ENCODE peak calls at places on chromosome 3, in six cellular contexts. One of them, this sample, is unnamed.

GRCh38 chr3:159771865-159772611 is 216.6 kb upstream of the IL12A start:
- DNase-seq in HepG2: no peak
- DNase-seq in A549: no peak
- DNase-seq in K562: no peak
- DNase-seq in endothelial cell of umbilical vein: no peak
- DNase-seq in GM12878: no peak
- DNase-seq in this sample: no peak

GRCh38 chr3:141894524-141895176 is 18.2 kb downstream of the ATP1B3 start:
- DNase-seq in HepG2: peak; percentile 57
- DNase-seq in A549: peak; percentile 56
- DNase-seq in K562: no peak
- DNase-seq in endothelial cell of umbilical vein: peak; percentile 39
- DNase-seq in GM12878: no peak
- DNase-seq in this sample: peak; percentile 78

GRCh38 chr3:9730747-9731205 is 759 bp upstream of the BRPF1 start:
- DNase-seq in HepG2: no peak
- DNase-seq in A549: no peak
- DNase-seq in K562: no peak
- DNase-seq in endothelial cell of umbilical vein: no peak
- DNase-seq in GM12878: no peak
- DNase-seq in this sample: peak; percentile 49

GRCh38 chr3:130692455-130692854 is 54.2 kb downstream of the PIK3R4 start:
- DNase-seq in HepG2: no peak
- DNase-seq in A549: no peak
- DNase-seq in K562: no peak
- DNase-seq in endothelial cell of umbilical vein: peak; percentile 94
- DNase-seq in GM12878: no peak
- DNase-seq in this sample: no peak

GRCh38 chr3:156551261-156551660 is 3.7 kb downstream of the SSR3 start:
- DNase-seq in HepG2: no peak
- DNase-seq in A549: no peak
- DNase-seq in K562: no peak
- DNase-seq in endothelial cell of umbilical vein: no peak
- DNase-seq in GM12878: no peak
- DNase-seq in this sample: no peak

GRCh38 chr3:149970716-149971402 is at the start of gene PFN2:
- DNase-seq in HepG2: peak; percentile 47
- DNase-seq in A549: peak; percentile 91
- DNase-seq in K562: peak; percentile 75
- DNase-seq in endothelial cell of umbilical vein: peak; percentile 74
- DNase-seq in GM12878: no peak
- DNase-seq in this sample: peak; percentile 40

GRCh38 chr3:17162116-17162515 is 277.4 kb downstream of the PLCL2 start:
- DNase-seq in HepG2: no peak
- DNase-seq in A549: no peak
- DNase-seq in K562: no peak
- DNase-seq in endothelial cell of umbilical vein: no peak
- DNase-seq in GM12878: no peak
- DNase-seq in this sample: no peak

GRCh38 chr3:189049458-189050231 is 122.1 kb upstream of the TPRG1 start:
- DNase-seq in HepG2: no peak
- DNase-seq in A549: no peak
- DNase-seq in K562: no peak
- DNase-seq in endothelial cell of umbilical vein: no peak
- DNase-seq in GM12878: no peak
- DNase-seq in this sample: no peak

GRCh38 chr3:65672876-65673815 is 365.6 kb downstream of the MAGI1 start:
- DNase-seq in HepG2: peak; percentile 25
- DNase-seq in A549: peak; percentile 56
- DNase-seq in K562: peak; percentile 50
- DNase-seq in endothelial cell of umbilical vein: peak; percentile 50
- DNase-seq in GM12878: no peak
- DNase-seq in this sample: peak; percentile 52

GRCh38 chr3:178181085-178181484 is 355.2 kb upstream of the KCNMB2 start:
- DNase-seq in HepG2: no peak
- DNase-seq in A549: no peak
- DNase-seq in K562: no peak
- DNase-seq in endothelial cell of umbilical vein: no peak
- DNase-seq in GM12878: no peak
- DNase-seq in this sample: no peak

GRCh38 chr3:12798559-12799179 is 2.2 kb downstream of the CAND2 start:
- DNase-seq in HepG2: no peak
- DNase-seq in A549: no peak
- DNase-seq in K562: no peak
- DNase-seq in endothelial cell of umbilical vein: no peak
- DNase-seq in GM12878: no peak
- DNase-seq in this sample: no peak

GRCh38 chr3:126202281-126203079 is 22.1 kb upstream of the ALDH1L1 start:
- DNase-seq in HepG2: no peak
- DNase-seq in A549: no peak
- DNase-seq in K562: no peak
- DNase-seq in endothelial cell of umbilical vein: no peak
- DNase-seq in GM12878: no peak
- DNase-seq in this sample: no peak

GRCh38 chr3:77460326-77460725 is 420.4 kb downstream of the ROBO2 start:
- DNase-seq in HepG2: no peak
- DNase-seq in A549: no peak
- DNase-seq in K562: no peak
- DNase-seq in endothelial cell of umbilical vein: no peak
- DNase-seq in GM12878: no peak
- DNase-seq in this sample: no peak

GRCh38 chr3:192082733-192083660 is 622.0 kb downstream of the PYDC2 start:
- DNase-seq in HepG2: no peak
- DNase-seq in A549: no peak
- DNase-seq in K562: no peak
- DNase-seq in endothelial cell of umbilical vein: no peak
- DNase-seq in GM12878: peak; percentile 23
- DNase-seq in this sample: no peak

GRCh38 chr3:24365168-24365567 is 129.5 kb downstream of the THRB start:
- DNase-seq in HepG2: peak; percentile 90
- DNase-seq in A549: peak; percentile 84
- DNase-seq in K562: no peak
- DNase-seq in endothelial cell of umbilical vein: peak; percentile 97
- DNase-seq in GM12878: no peak
- DNase-seq in this sample: peak; percentile 31

GRCh38 chr3:39414421-39414907 is 7.9 kb downstream of the RPSA start:
- DNase-seq in HepG2: no peak
- DNase-seq in A549: peak; percentile 22
- DNase-seq in K562: no peak
- DNase-seq in endothelial cell of umbilical vein: no peak
- DNase-seq in GM12878: no peak
- DNase-seq in this sample: peak; percentile 40

GRCh38 chr3:11734-12133 is 184.8 kb upstream of the CHL1 start:
- DNase-seq in HepG2: no peak
- DNase-seq in A549: peak; percentile 45
- DNase-seq in K562: no peak
- DNase-seq in endothelial cell of umbilical vein: no peak
- DNase-seq in GM12878: no peak
- DNase-seq in this sample: no peak

GRCh38 chr3:52047295-52047960 is 8.9 kb downstream of the DUSP7 start:
- DNase-seq in HepG2: no peak
- DNase-seq in A549: no peak
- DNase-seq in K562: no peak
- DNase-seq in endothelial cell of umbilical vein: peak; percentile 33
- DNase-seq in GM12878: no peak
- DNase-seq in this sample: no peak

GRCh38 chr3:125683067-125683844 is 88.0 kb upstream of the OSBPL11 start:
- DNase-seq in HepG2: no peak
- DNase-seq in A549: no peak
- DNase-seq in K562: no peak
- DNase-seq in endothelial cell of umbilical vein: no peak
- DNase-seq in GM12878: no peak
- DNase-seq in this sample: no peak

GRCh38 chr3:185823280-185824044 is 1.4 kb downstream of the IGF2BP2 start:
- DNase-seq in HepG2: no peak
- DNase-seq in A549: no peak
- DNase-seq in K562: peak; percentile 62
- DNase-seq in endothelial cell of umbilical vein: peak; percentile 51
- DNase-seq in GM12878: no peak
- DNase-seq in this sample: peak; percentile 58

GRCh38 chr3:41431386-41431785 is 232.1 kb downstream of the CTNNB1 start:
- DNase-seq in HepG2: no peak
- DNase-seq in A549: no peak
- DNase-seq in K562: no peak
- DNase-seq in endothelial cell of umbilical vein: no peak
- DNase-seq in GM12878: no peak
- DNase-seq in this sample: no peak

GRCh38 chr3:64600246-64600645 is 87.6 kb downstream of the ADAMTS9 start:
- DNase-seq in HepG2: no peak
- DNase-seq in A549: no peak
- DNase-seq in K562: no peak
- DNase-seq in endothelial cell of umbilical vein: no peak
- DNase-seq in GM12878: no peak
- DNase-seq in this sample: no peak

GRCh38 chr3:98893740-98894139 is 7.8 kb downstream of the DCBLD2 start:
- DNase-seq in HepG2: no peak
- DNase-seq in A549: no peak
- DNase-seq in K562: no peak
- DNase-seq in endothelial cell of umbilical vein: no peak
- DNase-seq in GM12878: no peak
- DNase-seq in this sample: no peak
- TF ChIP-seq MYC in HepG2: no peak
- TF ChIP-seq MYC in A549: no peak
- TF ChIP-seq MYC in K562: no peak
- TF ChIP-seq MYC in endothelial cell of umbilical vein: no peak
- TF ChIP-seq MYC in GM12878: no peak
- TF ChIP-seq MYC in this sample: no peak

GRCh38 chr3:72282918-72283317 is 498.0 kb upstream of the PROK2 start:
- DNase-seq in HepG2: no peak
- DNase-seq in A549: no peak
- DNase-seq in K562: no peak
- DNase-seq in endothelial cell of umbilical vein: no peak
- DNase-seq in GM12878: no peak
- DNase-seq in this sample: peak; percentile 20

GRCh38 chr3:72279068-72279598 is 494.2 kb upstream of the PROK2 start:
- DNase-seq in HepG2: no peak
- DNase-seq in A549: no peak
- DNase-seq in K562: no peak
- DNase-seq in endothelial cell of umbilical vein: no peak
- DNase-seq in GM12878: no peak
- DNase-seq in this sample: no peak

GRCh38 chr3:72281551-72281950 is 496.6 kb upstream of the PROK2 start:
- DNase-seq in HepG2: no peak
- DNase-seq in A549: no peak
- DNase-seq in K562: no peak
- DNase-seq in endothelial cell of umbilical vein: no peak
- DNase-seq in GM12878: no peak
- DNase-seq in this sample: no peak

GRCh38 chr3:72279631-72280041 is 494.7 kb upstream of the PROK2 start:
- DNase-seq in HepG2: no peak
- DNase-seq in A549: no peak
- DNase-seq in K562: no peak
- DNase-seq in endothelial cell of umbilical vein: no peak
- DNase-seq in GM12878: no peak
- DNase-seq in this sample: no peak

DNA sequence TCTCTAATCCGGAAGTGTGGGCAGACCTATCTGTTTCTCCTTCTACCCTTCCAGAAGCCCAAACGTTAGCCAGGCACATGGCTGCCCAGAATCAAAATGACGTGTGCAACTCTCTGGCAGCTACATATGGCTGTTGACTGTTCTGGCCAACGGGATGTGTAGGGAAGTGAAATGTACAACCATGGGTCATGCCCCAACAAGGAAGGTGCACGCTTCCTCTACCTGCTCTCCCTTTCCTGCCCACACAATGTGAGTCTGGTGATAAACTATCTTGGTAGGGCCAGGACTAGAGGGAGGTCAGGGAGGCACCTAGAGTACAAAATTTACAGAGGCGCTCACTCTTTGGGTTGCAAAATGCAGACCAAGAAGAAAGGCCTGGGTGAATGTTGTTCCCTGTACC is 495.9 kb upstream of the PROK2 start:
- DNase-seq in HepG2: no peak
- DNase-seq in A549: no peak
- DNase-seq in K562: no peak
- DNase-seq in endothelial cell of umbilical vein: no peak
- DNase-seq in GM12878: no peak
- DNase-seq in this sample: no peak
- TF ChIP-seq MYC in HepG2: no peak
- TF ChIP-seq MYC in A549: no peak
- TF ChIP-seq MYC in K562: no peak
- TF ChIP-seq MYC in endothelial cell of umbilical vein: no peak
- TF ChIP-seq MYC in GM12878: no peak
- TF ChIP-seq MYC in this sample: no peak

GRCh38 chr3:194130807-194131589 is 5.0 kb upstream of the HES1 start:
- DNase-seq in HepG2: peak; percentile 94
- DNase-seq in A549: peak; percentile 74
- DNase-seq in K562: no peak
- DNase-seq in endothelial cell of umbilical vein: no peak
- DNase-seq in GM12878: peak; percentile 95
- DNase-seq in this sample: no peak

GRCh38 chr3:194129581-194130133 is 6.3 kb upstream of the HES1 start:
- DNase-seq in HepG2: peak; percentile 80
- DNase-seq in A549: no peak
- DNase-seq in K562: no peak
- DNase-seq in endothelial cell of umbilical vein: no peak
- DNase-seq in GM12878: no peak
- DNase-seq in this sample: peak; percentile 38

GRCh38 chr3:194130211-194130610 is 5.7 kb upstream of the HES1 start:
- DNase-seq in HepG2: no peak
- DNase-seq in A549: no peak
- DNase-seq in K562: no peak
- DNase-seq in endothelial cell of umbilical vein: no peak
- DNase-seq in GM12878: no peak
- DNase-seq in this sample: peak; percentile 77

GRCh38 chr3:194126790-194127189 is 9.2 kb upstream of the HES1 start:
- DNase-seq in HepG2: no peak
- DNase-seq in A549: no peak
- DNase-seq in K562: no peak
- DNase-seq in endothelial cell of umbilical vein: no peak
- DNase-seq in GM12878: no peak
- DNase-seq in this sample: no peak

GRCh38 chr3:194128202-194128907 is 7.6 kb upstream of the HES1 start:
- DNase-seq in HepG2: no peak
- DNase-seq in A549: no peak
- DNase-seq in K562: no peak
- DNase-seq in endothelial cell of umbilical vein: no peak
- DNase-seq in GM12878: no peak
- DNase-seq in this sample: no peak
- TF ChIP-seq MYC in HepG2: no peak
- TF ChIP-seq MYC in A549: no peak
- TF ChIP-seq MYC in K562: no peak
- TF ChIP-seq MYC in endothelial cell of umbilical vein: no peak
- TF ChIP-seq MYC in GM12878: no peak
- TF ChIP-seq MYC in this sample: no peak

DNA sequence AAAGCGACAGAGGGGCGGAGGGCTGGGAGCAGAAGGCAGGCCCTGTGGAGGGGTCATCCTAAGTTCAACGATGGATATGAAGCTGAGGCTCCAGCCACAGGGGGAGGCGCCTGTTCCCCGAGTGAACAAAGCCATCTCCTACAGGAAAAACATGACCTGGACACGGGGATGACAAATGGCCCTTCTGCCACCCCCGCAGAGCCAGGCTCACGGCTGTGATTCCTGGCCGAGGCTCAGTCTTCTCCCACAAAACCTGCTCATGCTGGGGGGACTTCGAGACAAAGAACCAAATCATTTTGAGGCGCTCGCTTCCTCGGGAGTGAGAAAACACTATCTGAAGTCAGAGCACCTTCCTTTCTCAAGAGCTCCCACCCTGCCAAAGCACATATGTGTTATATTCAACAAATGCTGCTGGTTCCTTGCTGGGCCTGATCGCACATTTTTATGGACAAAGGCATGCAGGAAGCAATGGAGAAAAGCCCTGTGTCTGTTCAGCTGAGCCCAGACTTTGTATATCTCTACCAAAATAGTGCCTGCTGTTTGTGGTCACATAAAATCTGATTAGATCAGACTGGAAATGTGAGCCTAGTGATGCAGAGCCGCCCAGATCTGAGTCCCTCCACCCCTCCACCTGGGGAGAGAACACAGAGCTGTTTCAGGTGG is 5.6 kb downstream of the RBP1 start:
- DNase-seq in HepG2: peak; percentile 35
- DNase-seq in A549: no peak
- DNase-seq in K562: peak; percentile 18
- DNase-seq in endothelial cell of umbilical vein: peak; percentile 70
- DNase-seq in GM12878: no peak
- DNase-seq in this sample: no peak
- TF ChIP-seq MYC in HepG2: no peak
- TF ChIP-seq MYC in A549: no peak
- TF ChIP-seq MYC in K562: no peak
- TF ChIP-seq MYC in endothelial cell of umbilical vein: no peak
- TF ChIP-seq MYC in GM12878: no peak
- TF ChIP-seq MYC in this sample: no peak

This sample was measured in NB4.